ENCODE peak calls at places on chromosomes 16 and 17, in ten cellular contexts. Z is stimulated activated CD4-positive, alpha-beta T cell treated with anti-CD3 and anti-CD28 coated beads, Interleukin-1b, Interleukin-23, amount 100 ng/mL, for 1 hour; F is B cell; K is AG09309; B is NCI-H2081; J is neural progenitor cell; I is spleen; L is HTR-8/SVneo; G is activated CD4-positive, alpha-beta T cell treated with anti-CD3 and anti-CD28 coated beads, Interleukin-2, amount 50 U/mL, for 48 hours; D is AG20443. R is an unnamed sample.

GRCh38 chr17:77325826-77326581 is 185.2 kb downstream of the SEC14L1 start:
- DNase-seq in Z (no peak), F (peak; percentile 41), K (no peak), B (no peak), J (no peak), I (peak; percentile 82), L (no peak), G (no peak), D (no peak), R (peak; percentile 14)

GRCh38 chr16:85205747-85206471 is 93.6 kb upstream of the CIBAR2 start:
- DNase-seq in Z (no peak), F (no peak), K (no peak), B (no peak), J (no peak), I (no peak), L (no peak), G (no peak), D (no peak), R (no peak)

GRCh38 chr16:79298476-79299153 is 301.9 kb downstream of the MAF start:
- DNase-seq in Z (no peak), F (no peak), K (no peak), B (no peak), J (no peak), I (peak; percentile 81), L (no peak), G (no peak), D (no peak), R (no peak)

GRCh38 chr17:8742828-8743227 is 1.8 kb downstream of the CCDC42 start:
- DNase-seq in Z (no peak), F (no peak), K (no peak), B (no peak), J (no peak), I (no peak), L (no peak), G (no peak), D (no peak), R (no peak)

GRCh38 chr17:71085238-71086033 is 916.1 kb downstream of the KCNJ2 start:
- DNase-seq in Z (no peak), F (no peak), K (no peak), B (no peak), J (peak; percentile 77), I (no peak), L (no peak), G (no peak), D (peak; percentile 9), R (no peak)

GRCh38 chr16:46688101-46688656 is 799 bp downstream of the VPS35 start:
- DNase-seq in Z (no peak), F (peak; percentile 73), K (no peak), B (no peak), J (no peak), I (peak; percentile 89), L (no peak), G (no peak), D (peak; percentile 10), R (peak; percentile 38)

GRCh38 chr17:60803059-60803458 is 125.4 kb downstream of the BCAS3 start:
- DNase-seq in Z (no peak), F (no peak), K (no peak), B (no peak), J (no peak), I (no peak), L (no peak), G (no peak), D (no peak), R (no peak)

GRCh38 chr16:89697616-89698331 is 3.7 kb downstream of the SPATA2L start:
- DNase-seq in Z (no peak), F (no peak), K (no peak), B (no peak), J (no peak), I (peak; percentile 83), L (no peak), G (no peak), D (no peak), R (no peak)

GRCh38 chr17:75260679-75261335 is 599 bp downstream of the GGA3 start:
- DNase-seq in Z (no peak), F (no peak), K (no peak), B (no peak), J (no peak), I (no peak), L (no peak), G (peak; percentile 59), D (no peak), R (peak; percentile 46)